ENCODE peak calls at places on chromosome 4, in seven cellular contexts. N is DND-41, J is PC-3, T is neural progenitor cell, R is mesenchymal stem cell, E is SK-N-SH, P is astrocyte. O is an unnamed sample.

GRCh38 chr4:28357985-28358384 is 1497.3 kb downstream of the STIM2 start:
- DNase-seq in N (no peak), J (peak), T (peak), R (no peak), E (no peak), P (no peak), O (peak)

GRCh38 chr4:120446051-120446567 is 379.5 kb upstream of the MAD2L1 start:
- DNase-seq in N (no peak), J (no peak), T (no peak), R (peak), E (no peak), P (no peak), O (no peak)

GRCh38 chr4:15004701-15005301 is 2.5 kb downstream of the CPEB2 start:
- DNase-seq in N (no peak), J (peak), T (peak), R (peak), E (peak), P (peak), O (peak)

GRCh38 chr4:181676546-181676945 is 566.7 kb upstream of the TENM3 start:
- DNase-seq in N (no peak), J (no peak), T (no peak), R (no peak), E (no peak), P (no peak), O (no peak)

GRCh38 chr4:79653871-79654270 is 245.8 kb upstream of the GK2 start:
- DNase-seq in N (no peak), J (no peak), T (no peak), R (no peak), E (no peak), P (no peak), O (no peak)

GRCh38 chr4:19739101-19739651 is 512.5 kb upstream of the SLIT2 start:
- DNase-seq in N (peak), J (peak), T (no peak), R (peak), E (no peak), P (peak), O (no peak)

GRCh38 chr4:16583764-16584163 is 314.7 kb downstream of the LDB2 start:
- DNase-seq in N (no peak), J (peak), T (no peak), R (no peak), E (no peak), P (peak), O (no peak)

GRCh38 chr4:114780205-114780604 is 181.6 kb downstream of the UGT8 start:
- DNase-seq in N (no peak), J (peak), T (peak), R (peak), E (peak), P (peak), O (peak)

GRCh38 chr4:148454835-148455234 is 12.6 kb upstream of the NR3C2 start:
- DNase-seq in N (no peak), J (peak), T (no peak), R (no peak), E (no peak), P (no peak), O (no peak)

GRCh38 chr4:76752911-76753494 is 144.9 kb downstream of the SOWAHB start:
- DNase-seq in N (no peak), J (peak), T (no peak), R (peak), E (peak), P (peak), O (no peak)

GRCh38 chr4:79576480-79576803 is 168.4 kb upstream of the GK2 start:
- DNase-seq in N (peak), J (peak), T (peak), R (peak), E (peak), P (peak), O (no peak)

DNA sequence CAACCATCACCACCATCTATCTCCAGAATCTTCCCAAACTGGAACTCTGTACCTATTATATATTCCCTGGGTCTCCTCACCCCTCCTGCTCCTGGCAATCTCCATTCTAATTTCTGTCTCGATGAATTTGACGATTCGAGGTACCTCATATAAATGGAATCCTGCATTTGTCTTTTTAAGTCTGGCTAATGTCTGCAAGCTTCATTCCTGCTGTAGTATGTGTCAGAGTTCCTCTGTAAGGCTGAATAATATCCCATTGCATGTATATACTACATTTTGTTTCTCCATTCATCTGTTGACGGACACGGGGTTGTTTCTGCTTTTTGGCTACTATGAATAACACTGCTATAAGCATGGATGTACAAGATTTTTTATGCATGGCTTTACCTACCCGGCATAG is 19.5 kb downstream of the PRKG2 start:
- DNase-seq in N (no peak), J (no peak), T (no peak), R (no peak), E (no peak), P (no peak), O (no peak)
- H3K9ac ChIP-seq in N (no peak), J (no peak), T (no peak), R (no peak), E (no peak), P (no peak), O (no peak)

DNA sequence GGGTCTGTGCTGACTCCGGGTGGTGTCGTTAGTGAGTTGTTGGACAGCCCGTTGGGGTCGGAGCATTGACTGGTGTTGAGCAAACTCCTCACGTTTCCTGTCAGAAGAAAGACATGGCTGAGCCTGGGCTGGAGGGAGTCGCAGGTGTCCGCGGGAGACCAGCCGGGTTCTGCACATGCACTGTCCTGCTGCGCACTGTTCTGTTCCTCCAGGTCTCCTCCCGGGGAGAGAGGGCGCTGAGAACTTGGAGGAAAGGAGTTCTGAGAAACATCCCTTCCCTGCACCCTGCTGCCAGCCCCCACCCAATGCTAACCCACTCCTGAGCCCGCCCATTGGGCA is 1.1 kb downstream of the ZNF141 start:
- DNase-seq in N (no peak), J (no peak), T (peak), R (peak), E (no peak), P (no peak), O (peak)
- H3K9ac ChIP-seq in N (peak), J (peak), T (peak), R (peak), E (peak), P (peak), O (peak)

DNA sequence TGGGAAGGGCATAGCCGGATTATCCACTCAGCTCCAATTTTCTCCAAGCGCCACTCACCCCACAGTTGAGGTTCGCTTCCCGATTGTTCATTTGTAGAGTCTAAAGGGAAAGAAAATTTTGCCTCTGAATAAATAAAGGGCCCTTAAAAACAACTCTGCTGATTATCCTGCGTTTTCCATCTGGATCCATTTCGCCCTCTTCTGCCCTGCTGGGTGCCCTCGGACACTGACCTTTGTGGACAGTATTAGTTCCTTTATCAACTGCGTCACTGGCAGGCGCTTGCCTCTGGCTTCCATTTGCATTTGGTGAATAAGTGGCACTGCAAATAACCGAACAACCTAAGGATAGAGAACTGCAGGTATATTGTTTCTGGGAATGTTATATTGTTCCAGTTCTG is 10.1 kb downstream of the GSX2 start:
- DNase-seq in N (no peak), J (no peak), T (peak), R (no peak), E (no peak), P (no peak), O (no peak)
- H3K9ac ChIP-seq in N (no peak), J (no peak), T (no peak), R (no peak), E (no peak), P (no peak), O (no peak)

GRCh38 chr4:112748352-112748900 is 111.5 kb downstream of the LARP7 start:
- DNase-seq in N (no peak), J (no peak), T (no peak), R (no peak), E (no peak), P (no peak), O (peak)

GRCh38 chr4:112752510-112752909 is 115.6 kb downstream of the LARP7 start:
- DNase-seq in N (no peak), J (no peak), T (no peak), R (no peak), E (no peak), P (no peak), O (peak)

GRCh38 chr4:112753333-112753732 is 116.4 kb downstream of the LARP7 start:
- DNase-seq in N (no peak), J (no peak), T (no peak), R (no peak), E (no peak), P (no peak), O (peak)

GRCh38 chr4:112751447-112751846 is 114.5 kb downstream of the LARP7 start:
- DNase-seq in N (no peak), J (no peak), T (peak), R (no peak), E (no peak), P (no peak), O (peak)

GRCh38 chr4:112752061-112752460 is 115.1 kb downstream of the LARP7 start:
- DNase-seq in N (no peak), J (no peak), T (peak), R (no peak), E (no peak), P (no peak), O (peak)
- H3K9ac ChIP-seq in N (no peak), J (no peak), T (no peak), R (no peak), E (no peak), P (no peak), O (peak)

GRCh38 chr4:84917087-84917821 is 49.2 kb downstream of the WDFY3 start:
- DNase-seq in N (no peak), J (no peak), T (no peak), R (no peak), E (no peak), P (no peak), O (no peak)

GRCh38 chr4:84916233-84916632 is 50.3 kb downstream of the WDFY3 start:
- DNase-seq in N (no peak), J (no peak), T (no peak), R (peak), E (no peak), P (no peak), O (no peak)

GRCh38 chr4:84917869-84918600 is 48.5 kb downstream of the WDFY3 start:
- DNase-seq in N (no peak), J (no peak), T (no peak), R (no peak), E (no peak), P (no peak), O (no peak)

GRCh38 chr4:84924439-84924838 is 42.1 kb downstream of the WDFY3 start:
- DNase-seq in N (no peak), J (peak), T (no peak), R (no peak), E (no peak), P (no peak), O (no peak)

GRCh38 chr4:84920591-84920990 is 45.9 kb downstream of the WDFY3 start:
- DNase-seq in N (no peak), J (peak), T (no peak), R (peak), E (no peak), P (peak), O (no peak)
- H3K9ac ChIP-seq in N (no peak), J (no peak), T (no peak), R (peak), E (peak), P (no peak), O (no peak)

GRCh38 chr4:185210102-185210981 is 944 bp downstream of the SNX25 start:
- DNase-seq in N (no peak), J (peak), T (peak), R (peak), E (peak), P (peak), O (peak)
- H3K9ac ChIP-seq in N (no peak), J (peak), T (peak), R (peak), E (peak), P (peak), O (peak)

GRCh38 chr4:75630174-75630931 is at the start of gene CDKL2:
- DNase-seq in N (no peak), J (peak), T (peak), R (peak), E (peak), P (peak), O (peak)
- H3K9ac ChIP-seq in N (no peak), J (peak), T (no peak), R (peak), E (peak), P (peak), O (peak)

GRCh38 chr4:140829825-140830224 is 73.6 kb upstream of the TBC1D9 start:
- DNase-seq in N (no peak), J (no peak), T (no peak), R (no peak), E (no peak), P (no peak), O (no peak)
- H3K9ac ChIP-seq in N (no peak), J (no peak), T (no peak), R (no peak), E (no peak), P (no peak), O (no peak)

GRCh38 chr4:112279025-112279881 is 6.5 kb downstream of the TIFA start:
- DNase-seq in N (no peak), J (no peak), T (no peak), R (no peak), E (no peak), P (no peak), O (no peak)
- H3K9ac ChIP-seq in N (no peak), J (no peak), T (no peak), R (no peak), E (no peak), P (no peak), O (no peak)

DNA sequence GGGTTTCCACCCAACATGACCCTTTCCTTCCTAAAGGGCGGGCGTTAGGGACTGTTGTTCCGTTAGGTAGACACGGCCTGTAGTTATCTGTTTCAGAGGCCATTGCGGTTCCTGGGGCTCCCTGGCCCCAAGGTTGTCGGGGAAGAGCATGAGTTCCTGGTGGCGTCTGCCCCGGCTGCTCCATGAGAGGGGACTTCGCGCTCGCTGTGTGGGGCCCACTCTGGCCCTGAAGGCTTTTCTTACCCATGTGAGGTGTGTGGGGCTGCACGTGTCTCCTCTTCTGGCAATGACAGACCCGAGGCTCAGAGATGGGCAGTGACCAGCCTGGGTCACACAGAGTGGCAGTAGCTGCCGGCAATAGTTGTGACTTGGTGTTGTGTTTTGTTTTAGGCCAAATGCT is 9.1 kb downstream of the TADA2B start:
- DNase-seq in N (no peak), J (no peak), T (no peak), R (no peak), E (no peak), P (no peak), O (no peak)
- H3K9ac ChIP-seq in N (no peak), J (no peak), T (no peak), R (peak), E (no peak), P (no peak), O (no peak)

O was measured in endodermal cell.